ENCODE peak calls at places on chromosomes 13 and 19, in eight cellular contexts. A, W, O, B, Y, C, L and X are unnamed samples.

GRCh38 chr19:41421973-41422372 is 5.2 kb downstream of the B3GNT8 start:
- DNase-seq in A (no peak), W (no peak), O (no peak), B (no peak), Y (no peak), C (no peak), L (no peak), X (no peak)

GRCh38 chr19:33434886-33435705 is 61.6 kb downstream of the CEBPG start:
- DNase-seq in A (peak; percentile 9), W (no peak), O (peak; percentile 8), B (no peak), Y (no peak), C (peak; percentile 90), L (peak; percentile 22), X (peak; percentile 37)

GRCh38 chr19:48933382-48933932 is at the start of gene DHDH:
- DNase-seq in A (peak; percentile 67), W (peak; percentile 85), O (peak; percentile 92), B (peak; percentile 83), Y (peak; percentile 65), C (peak; percentile 77), L (peak; percentile 60), X (peak; percentile 94)

GRCh38 chr19:55486971-55487883 is 1.0 kb upstream of the SSC5D start:
- DNase-seq in A (peak; percentile 66), W (peak; percentile 88), O (peak; percentile 50), B (no peak), Y (peak; percentile 68), C (peak; percentile 58), L (peak; percentile 96), X (no peak)

GRCh38 chr19:48539503-48540096 is 12.4 kb upstream of the SULT2B1 start:
- DNase-seq in A (no peak), W (no peak), O (no peak), B (no peak), Y (no peak), C (peak; percentile 83), L (peak; percentile 65), X (no peak)

GRCh38 chr13:49319555-49320350 is 72.0 kb downstream of the CDADC1 start:
- DNase-seq in A (no peak), W (no peak), O (no peak), B (no peak), Y (no peak), C (no peak), L (no peak), X (no peak)

GRCh38 chr19:35249848-35250711 is 1.3 kb downstream of the LSR start:
- DNase-seq in A (no peak), W (no peak), O (no peak), B (no peak), Y (no peak), C (no peak), L (no peak), X (no peak)

GRCh38 chr13:76809369-76809768 is 76.8 kb downstream of the KCTD12 start:
- DNase-seq in A (no peak), W (no peak), O (no peak), B (no peak), Y (no peak), C (no peak), L (no peak), X (no peak)

GRCh38 chr13:98478134-98479129 is 98.5 kb downstream of the STK24 start:
- DNase-seq in A (no peak), W (no peak), O (no peak), B (no peak), Y (no peak), C (peak; percentile 62), L (peak; percentile 33), X (no peak)

GRCh38 chr19:48633148-48634035 is 3.8 kb downstream of the DBP start:
- DNase-seq in A (no peak), W (no peak), O (peak; percentile 69), B (no peak), Y (no peak), C (no peak), L (no peak), X (no peak)

GRCh38 chr13:77980592-77980991 is 62.0 kb upstream of the EDNRB start:
- DNase-seq in A (no peak), W (no peak), O (no peak), B (no peak), Y (no peak), C (no peak), L (peak; percentile 85), X (no peak)

GRCh38 chr19:6580313-6580712 is 10.6 kb downstream of the CD70 start:
- DNase-seq in A (no peak), W (no peak), O (no peak), B (no peak), Y (no peak), C (no peak), L (peak; percentile 27), X (no peak)

GRCh38 chr13:43698743-43699142 is 88.0 kb downstream of the ENOX1 start:
- DNase-seq in A (no peak), W (no peak), O (no peak), B (no peak), Y (no peak), C (no peak), L (peak; percentile 69), X (no peak)

GRCh38 chr13:106172176-106172905 is 363.1 kb downstream of the EFNB2 start:
- DNase-seq in A (no peak), W (no peak), O (no peak), B (no peak), Y (no peak), C (no peak), L (no peak), X (no peak)
- TF ChIP-seq CTCF in A (no peak), W (no peak), O (no peak), B (no peak), Y (no peak), C (no peak), L (no peak), X (no peak)

GRCh38 chr19:1418951-1419735 is 11.8 kb downstream of the DAZAP1 start:
- DNase-seq in A (no peak), W (no peak), O (no peak), B (no peak), Y (no peak), C (no peak), L (no peak), X (no peak)

GRCh38 chr19:1418494-1418775 is 11.0 kb downstream of the DAZAP1 start:
- DNase-seq in A (no peak), W (no peak), O (no peak), B (no peak), Y (no peak), C (no peak), L (no peak), X (no peak)

GRCh38 chr19:1417681-1418493 is 10.5 kb downstream of the DAZAP1 start:
- DNase-seq in A (no peak), W (no peak), O (no peak), B (no peak), Y (no peak), C (no peak), L (no peak), X (no peak)

GRCh38 chr19:1417145-1417544 is 9.8 kb downstream of the DAZAP1 start:
- DNase-seq in A (no peak), W (no peak), O (no peak), B (no peak), Y (no peak), C (no peak), L (peak; percentile 28), X (no peak)

GRCh38 chr19:1416014-1416841 is 8.8 kb downstream of the DAZAP1 start:
- DNase-seq in A (no peak), W (no peak), O (no peak), B (no peak), Y (no peak), C (no peak), L (no peak), X (no peak)
- H3K4me3 ChIP-seq in A (peak overlapping the region; percentile 46), W (no peak overlapping the region), O (no peak overlapping the region), B (no peak overlapping the region), Y (peak overlapping the region; percentile 51), C (no peak overlapping the region), L (no peak overlapping the region), X (peak overlapping the region; percentile 32)

GRCh38 chr13:51235186-51235585 is 13.0 kb downstream of the FAM124A start:
- DNase-seq in A (no peak), W (no peak), O (no peak), B (no peak), Y (no peak), C (no peak), L (no peak), X (no peak)

GRCh38 chr13:51240178-51240577 is 18.0 kb downstream of the FAM124A start:
- DNase-seq in A (no peak), W (no peak), O (no peak), B (no peak), Y (no peak), C (no peak), L (no peak), X (no peak)

GRCh38 chr13:51240888-51241475 is 18.8 kb downstream of the FAM124A start:
- DNase-seq in A (no peak), W (no peak), O (no peak), B (no peak), Y (peak; percentile 22), C (no peak), L (peak; percentile 51), X (no peak)

GRCh38 chr13:51235756-51236564 is 13.8 kb downstream of the FAM124A start:
- DNase-seq in A (no peak), W (no peak), O (no peak), B (no peak), Y (no peak), C (no peak), L (peak; percentile 29), X (no peak)

DNA sequence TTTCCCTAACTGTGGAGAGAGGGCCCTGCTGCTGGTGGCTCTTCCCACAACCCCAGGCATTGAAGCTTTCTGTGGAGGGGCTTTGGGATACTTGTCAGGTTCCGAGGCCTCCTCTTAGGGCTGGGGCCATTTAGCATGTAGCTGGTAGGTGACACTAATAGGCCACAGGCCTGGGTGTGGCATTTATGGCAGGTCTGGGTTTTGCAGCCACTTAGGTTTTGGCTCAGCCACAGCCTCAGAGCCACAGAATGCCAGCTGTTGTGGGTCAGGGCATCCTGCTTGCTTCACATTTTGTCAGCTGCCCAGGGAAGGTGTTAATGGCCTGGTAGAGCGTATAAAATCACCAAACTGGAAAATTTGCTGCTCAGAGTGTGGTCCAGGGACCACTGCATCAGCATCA is 15.7 kb downstream of the FAM124A start:
- DNase-seq in A (no peak), W (no peak), O (no peak), B (no peak), Y (no peak), C (no peak), L (no peak), X (no peak)
- H3K36me3 ChIP-seq in A (peaks cover 2% of the 10 kb centered on the region), W (no peaks in the 10 kb centered on the region), O (no peaks in the 10 kb centered on the region), B (no peaks in the 10 kb centered on the region), Y (no peaks in the 10 kb centered on the region), C (no peaks in the 10 kb centered on the region), L (no peaks in the 10 kb centered on the region), X (no peaks in the 10 kb centered on the region)

GRCh38 chr19:3671680-3672574 is 28.3 kb downstream of the PIP5K1C start:
- DNase-seq in A (no peak), W (no peak), O (no peak), B (no peak), Y (no peak), C (no peak), L (peak; percentile 40), X (no peak)

GRCh38 chr19:3673506-3674439 is 26.5 kb downstream of the PIP5K1C start:
- DNase-seq in A (no peak), W (no peak), O (no peak), B (no peak), Y (no peak), C (no peak), L (no peak), X (peak; percentile 70)

GRCh38 chr19:3672575-3672948 is 27.7 kb downstream of the PIP5K1C start:
- DNase-seq in A (no peak), W (no peak), O (no peak), B (no peak), Y (no peak), C (no peak), L (no peak), X (no peak)

GRCh38 chr19:3674784-3675183 is 25.5 kb downstream of the PIP5K1C start:
- DNase-seq in A (no peak), W (no peak), O (no peak), B (no peak), Y (no peak), C (no peak), L (no peak), X (no peak)

GRCh38 chr19:3672993-3673392 is 27.3 kb downstream of the PIP5K1C start:
- DNase-seq in A (no peak), W (no peak), O (no peak), B (no peak), Y (no peak), C (no peak), L (no peak), X (peak; percentile 43)
- TF ChIP-seq CTCF in A (no peak), W (no peak), O (no peak), B (no peak), Y (no peak), C (no peak), L (no peak), X (no peak)